ENCODE peak calls at places on chromosomes 13 and 19, in six cellular contexts. E is astrocyte, V is AG10803, X is mammary epithelial cell, D is pancreas, O is foreskin fibroblast. G is an unnamed sample.

GRCh38 chr13:111329641-111330040 is 9.2 kb downstream of the TEX29 start:
- DNase-seq in E (no peak), V (no peak), X (no peak), D (no peak), O (no peak), G (no peak)

GRCh38 chr19:13784731-13785452 is 10.4 kb upstream of the ZSWIM4 start:
- DNase-seq in E (peak; percentile 53), V (peak; percentile 77), X (peak; percentile 37), D (peak; percentile 76), O (peak; percentile 59), G (peak; percentile 58)

GRCh38 chr13:102868366-102868936 is 22.6 kb downstream of the ERCC5 start:
- DNase-seq in E (no peak), V (peak; percentile 28), X (no peak), D (no peak), O (no peak), G (no peak)

GRCh38 chr19:32619051-32619685 is 38.2 kb downstream of the PDCD5 start:
- DNase-seq in E (no peak), V (no peak), X (no peak), D (no peak), O (no peak), G (no peak)

GRCh38 chr19:12665646-12666304 is 767 bp downstream of the MAN2B1 start:
- DNase-seq in E (no peak), V (no peak), X (no peak), D (no peak), O (no peak), G (no peak)

GRCh38 chr19:8532170-8532569 is 18.2 kb upstream of the ZNF414 start:
- DNase-seq in E (no peak), V (no peak), X (no peak), D (no peak), O (no peak), G (no peak)

GRCh38 chr19:1991516-1991915 is 24.0 kb downstream of the BTBD2 start:
- DNase-seq in E (no peak), V (no peak), X (no peak), D (no peak), O (no peak), G (no peak)

GRCh38 chr13:42991892-42992584 is at the start of gene EPSTI1:
- DNase-seq in E (peak; percentile 55), V (peak; percentile 65), X (peak; percentile 62), D (peak; percentile 65), O (peak; percentile 61), G (peak; percentile 26)

GRCh38 chr19:14089412-14089661 is 1.2 kb downstream of the SAMD1 start:
- DNase-seq in E (peak; percentile 29), V (no peak), X (no peak), D (no peak), O (no peak), G (no peak)

GRCh38 chr19:54133312-54133956 is 4.1 kb upstream of the CNOT3 start:
- DNase-seq in E (peak; percentile 58), V (peak; percentile 40), X (no peak), D (no peak), O (no peak), G (no peak)

GRCh38 chr19:7497292-7497691 is 8.5 kb upstream of the PEX11G start:
- DNase-seq in E (no peak), V (no peak), X (no peak), D (no peak), O (no peak), G (no peak)

GRCh38 chr19:16233836-16234551 is 36.3 kb downstream of the AP1M1 start:
- DNase-seq in E (no peak), V (no peak), X (no peak), D (no peak), O (no peak), G (no peak)

GRCh38 chr19:42293966-42294365 is 8.0 kb upstream of the PRR19 start:
- DNase-seq in E (no peak), V (no peak), X (no peak), D (peak; percentile 15), O (no peak), G (no peak)

GRCh38 chr13:33015791-33016323 is 366 bp upstream of the KL start:
- DNase-seq in E (no peak), V (no peak), X (no peak), D (no peak), O (no peak), G (no peak)

GRCh38 chr13:39317284-39317683 is 279.0 kb downstream of the NHLRC3 start:
- DNase-seq in E (peak; percentile 51), V (peak; percentile 31), X (peak; percentile 21), D (no peak), O (peak; percentile 39), G (no peak)

GRCh38 chr19:10568444-10568825 is 344 bp downstream of the CDKN2D start:
- DNase-seq in E (no peak), V (no peak), X (peak; percentile 59), D (peak; percentile 55), O (no peak), G (no peak)

GRCh38 chr13:108155185-108156106 is 59.9 kb downstream of the LIG4 start:
- DNase-seq in E (peak; percentile 14), V (peak; percentile 29), X (peak; percentile 20), D (peak; percentile 28), O (peak; percentile 10), G (peak; percentile 22)

GRCh38 chr13:112733112-112733511 is 43.3 kb downstream of the ATP11A start:
- DNase-seq in E (no peak), V (no peak), X (no peak), D (no peak), O (no peak), G (no peak)

GRCh38 chr19:46710687-46711086 is 6.2 kb downstream of the PRKD2 start:
- DNase-seq in E (no peak), V (no peak), X (no peak), D (no peak), O (no peak), G (no peak)

GRCh38 chr19:35266904-35267817 is 1.6 kb upstream of the USF2 start:
- DNase-seq in E (no peak), V (peak; percentile 15), X (no peak), D (peak; percentile 59), O (peak; percentile 24), G (no peak)

GRCh38 chr13:98937911-98938381 is 39.9 kb downstream of the DOCK9 start:
- DNase-seq in E (peak; percentile 75), V (peak; percentile 1), X (no peak), D (no peak), O (no peak), G (no peak)

GRCh38 chr13:109196896-109197295 is 567.5 kb downstream of the MYO16 start:
- DNase-seq in E (no peak), V (no peak), X (no peak), D (no peak), O (no peak), G (no peak)
- TF ChIP-seq CTCF in E (peak; percentile 12), V (no peak), X (peak; percentile 2), D (no peak), O (no peak), G (peak; percentile 41)

GRCh38 chr13:77506874-77507273 is 28.6 kb upstream of the SCEL start:
- DNase-seq in E (peak; percentile 2), V (peak; percentile 9), X (no peak), D (no peak), O (no peak), G (no peak)
- TF ChIP-seq CTCF in E (peak; percentile 19), V (peak; percentile 46), X (peak; percentile 31), D (no peak), O (no peak), G (peak; percentile 47)

GRCh38 chr13:25062479-25062878 is 33.5 kb upstream of the PABPC3 start:
- DNase-seq in E (no peak), V (no peak), X (no peak), D (no peak), O (no peak), G (no peak)
- TF ChIP-seq CTCF in E (no peak), V (no peak), X (no peak), D (no peak), O (no peak), G (peak; percentile 36)

DNA sequence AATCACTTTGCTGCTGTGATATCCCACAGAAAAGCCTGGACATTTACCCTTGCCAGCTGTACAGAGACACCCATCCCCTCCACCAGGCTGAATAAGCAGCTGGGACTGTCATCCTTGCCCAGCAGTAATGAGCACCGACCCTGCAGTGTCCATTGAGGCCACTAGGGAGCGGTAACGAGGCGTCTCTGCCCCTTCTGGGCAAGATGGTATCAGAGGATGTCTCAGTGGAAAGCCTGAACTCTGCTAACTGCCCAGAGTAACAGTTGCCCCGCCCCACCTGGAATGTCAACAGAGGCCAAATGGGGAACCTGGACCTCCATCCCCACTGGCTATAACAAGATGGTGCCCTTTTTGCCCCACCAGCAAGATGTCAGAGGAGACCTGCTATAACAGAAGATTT is 22.8 kb upstream of the CEACAM20 start:
- DNase-seq in E (no peak), V (peak; percentile 6), X (peak; percentile 45), D (no peak), O (no peak), G (peak; percentile 37)
- TF ChIP-seq CTCF in E (peak; percentile 36), V (peak; percentile 48), X (peak; percentile 77), D (no peak), O (peak; percentile 58), G (peak; percentile 78)

G was measured in HFFc6.